ENCODE peak calls at places on chromosomes 5 and 9, in five cellular contexts. T, A, P, Q and O are unnamed samples.
A peak's percentile ranks its signal among the peaks of the same experiment; 100 is the strongest.

GRCh38 chr5:74212336-74212735 is 428.2 kb downstream of the ENC1 start:
- DNase-seq in Q (no peak), P (peak; percentile 76), T (no peak), A (no peak), O (no peak)

GRCh38 chr9:129676970-129677369 is 11.5 kb downstream of the PRRX2 start:
- DNase-seq in T (no peak), A (no peak), P (no peak), Q (no peak), O (no peak)

GRCh38 chr5:179275941-179276837 is 69.1 kb downstream of the ADAMTS2 start:
- DNase-seq in A (peak; percentile 73), Q (peak; percentile 96), T (no peak), P (no peak), O (peak; percentile 92)

GRCh38 chr5:1638658-1639400 is 115.1 kb upstream of the LPCAT1 start:
- DNase-seq in P (no peak), T (peak; percentile 68), A (no peak), Q (no peak), O (no peak)

GRCh38 chr9:83011611-83012010 is 51.3 kb downstream of the RASEF start:
- DNase-seq in Q (peak; percentile 92), P (no peak), T (no peak), A (no peak), O (no peak)

GRCh38 chr5:176508603-176509002 is 28.6 kb downstream of the RNF44 start:
- DNase-seq in Q (peak; percentile 11), A (no peak), T (no peak), P (no peak), O (no peak)

GRCh38 chr5:90308787-90309585 is 100.6 kb downstream of the CETN3 start:
- DNase-seq in Q (peak; percentile 49), T (no peak), P (no peak), A (no peak), O (no peak)

GRCh38 chr5:5039918-5040317 is 100.2 kb upstream of the ADAMTS16 start:
- DNase-seq in T (no peak), Q (no peak), A (no peak), P (no peak), O (no peak)

GRCh38 chr9:93629920-93630319 is 53.5 kb downstream of the PHF2 start:
- DNase-seq in A (no peak), P (no peak), T (no peak), Q (no peak), O (no peak)

GRCh38 chr9:14383296-14383695 is 69.4 kb upstream of the NFIB start:
- DNase-seq in A (no peak), T (no peak), Q (peak; percentile 66), P (no peak), O (no peak)

GRCh38 chr9:23811633-23812032 is 14.4 kb downstream of the ELAVL2 start:
- DNase-seq in P (no peak), Q (no peak), T (no peak), A (no peak), O (no peak)

GRCh38 chr9:76458903-76459690 is at the start of gene GCNT1:
- DNase-seq in P (peak; percentile 98), A (peak; percentile 93), Q (peak; percentile 85), T (peak; percentile 98), O (peak; percentile 83)
- TF ChIP-seq CTCF in P (peak; percentile 57), A (peak; percentile 26), Q (peak; percentile 41), T (no peak), O (no peak)

GRCh38 chr5:102583663-102584062 is 84.9 kb upstream of the SLCO6A1 start:
- DNase-seq in P (no peak), T (no peak), A (no peak), Q (no peak), O (no peak)
- TF ChIP-seq CTCF in P (peak; percentile 66), T (peak; percentile 6), A (peak; percentile 39), Q (no peak), O (no peak)

DNA sequence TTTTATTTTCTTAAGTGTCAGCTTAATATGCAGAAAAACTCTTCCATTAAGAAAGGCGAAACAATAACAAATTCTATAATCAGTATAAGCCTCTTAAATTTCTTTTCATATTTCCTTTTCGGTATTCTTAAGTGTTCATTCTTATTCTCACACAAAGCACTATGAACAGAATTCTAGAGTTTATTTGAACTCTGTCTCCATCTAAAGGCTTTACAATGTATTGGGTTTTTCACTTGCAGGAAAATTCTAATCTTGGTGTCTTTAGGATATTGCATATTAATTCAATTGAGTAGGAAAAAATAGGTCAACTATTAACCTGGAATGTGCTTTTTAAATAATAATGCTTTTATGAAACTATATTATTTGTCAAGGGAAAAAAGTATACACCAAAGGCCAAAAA is 166.6 kb downstream of the SLF1 start:
- DNase-seq in T (no peak), P (no peak), A (no peak), Q (no peak), O (no peak)
- TF ChIP-seq CTCF in T (no peak), P (peak; percentile 45), A (no peak), Q (peak; percentile 16), O (no peak)

GRCh38 chr9:37480759-37481158 is 5.0 kb upstream of the POLR1E start:
- DNase-seq in T (no peak), A (no peak), P (no peak), Q (no peak), O (no peak)
- TF ChIP-seq CTCF in T (no peak), A (no peak), P (peak; percentile 20), Q (no peak), O (no peak)